ENCODE peak calls at places on chromosomes 4 and X, in six cellular contexts. F is A673, S is heart right ventricle, I is fibroblast of pulmonary artery, J is prostate gland, G is upper lobe of right lung. V is an unnamed sample.

GRCh38 chr4:6971536-6972374 is 62.1 kb downstream of the TBC1D14 start:
- DNase-seq in I (no peak), J (no peak), S (no peak), G (no peak), F (no peak), V (no peak)

GRCh38 chr4:7697326-7697725 is 242.3 kb downstream of the AFAP1 start:
- DNase-seq in J (no peak), S (no peak), G (no peak), I (no peak), F (no peak), V (no peak)

GRCh38 chrX:116378961-116379360 is 57.4 kb upstream of the SLC6A14 start:
- DNase-seq in I (no peak), S (no peak), G (no peak), J (no peak), F (no peak), V (no peak)

GRCh38 chrX:110915120-110915519 is 119.5 kb upstream of the CHRDL1 start:
- DNase-seq in I (peak; percentile 0), S (no peak), F (no peak), J (no peak), G (no peak), V (no peak)

GRCh38 chr4:48047896-48048295 is 31.3 kb downstream of the NIPAL1 start:
- DNase-seq in I (no peak), F (no peak), J (no peak), G (no peak), S (peak; percentile 44), V (no peak)

GRCh38 chr4:62709618-62710252 is 1509.6 kb downstream of the ADGRL3 start:
- DNase-seq in I (peak; percentile 52), G (no peak), S (no peak), F (peak; percentile 15), J (no peak), V (no peak)

GRCh38 chr4:108881190-108881589 is 118.3 kb upstream of the ETNPPL start:
- DNase-seq in S (no peak), I (peak; percentile 92), F (peak; percentile 93), G (no peak), J (no peak), V (no peak)

GRCh38 chrX:1215123-1215823 is 2.8 kb upstream of the CRLF2 start:
- DNase-seq in S (no peak), J (no peak), I (no peak), G (no peak), F (no peak), V (peak; percentile 1)

GRCh38 chr4:109072595-109072994 is 229.9 kb downstream of the COL25A1 start:
- DNase-seq in I (peak; percentile 87), F (peak; percentile 96), S (no peak), J (no peak), G (no peak), V (no peak)

GRCh38 chr4:121951570-121952110 is at the start of gene TRPC3:
- DNase-seq in J (no peak), S (peak; percentile 28), F (peak; percentile 30), G (peak; percentile 70), I (no peak), V (peak; percentile 85)

GRCh38 chrX:17022205-17022604 is 75.7 kb downstream of the REPS2 start:
- DNase-seq in S (no peak), G (no peak), J (no peak), I (peak; percentile 46), F (peak; percentile 58), V (no peak)

GRCh38 chrX:28391528-28391927 is 195.7 kb upstream of the IL1RAPL1 start:
- DNase-seq in S (no peak), G (no peak), I (peak; percentile 55), F (no peak), J (no peak), V (no peak)

GRCh38 chrX:136839196-136839595 is 41.3 kb downstream of the RBMX start:
- DNase-seq in I (no peak), F (no peak), G (no peak), J (no peak), S (no peak), V (no peak)

GRCh38 chr4:68291256-68291655 is 45.8 kb upstream of the TMPRSS11B start:
- DNase-seq in G (no peak), I (no peak), F (no peak), J (no peak), S (no peak), V (no peak)

GRCh38 chrX:44874481-44875184 is 1.6 kb downstream of the KDM6A start:
- DNase-seq in G (no peak), S (no peak), J (peak; percentile 18), F (peak; percentile 72), I (peak; percentile 24), V (no peak)

GRCh38 chrX:96707829-96708228 is 23.2 kb downstream of the DIAPH2 start:
- DNase-seq in I (no peak), F (peak; percentile 7), G (no peak), J (no peak), S (no peak), V (no peak)

GRCh38 chr4:158854236-158854635 is 85.4 kb downstream of the FNIP2 start:
- DNase-seq in I (no peak), G (no peak), J (no peak), S (no peak), F (no peak), V (no peak)

GRCh38 chr4:176034498-176034897 is 31.1 kb upstream of the WDR17 start:
- DNase-seq in I (peak; percentile 61), J (no peak), G (no peak), F (peak; percentile 34), S (no peak), V (no peak)

GRCh38 chr4:142961866-142962265 is 115.8 kb upstream of the INPP4B start:
- DNase-seq in G (no peak), S (no peak), I (no peak), J (no peak), F (no peak), V (no peak)

GRCh38 chr4:157271166-157271869 is 50.8 kb downstream of the GRIA2 start:
- DNase-seq in S (no peak), G (no peak), J (no peak), F (no peak), I (no peak), V (no peak)

GRCh38 chr4:176492648-176493302 is 173.0 kb downstream of the SPCS3 start:
- DNase-seq in G (no peak), I (peak; percentile 72), S (no peak), F (no peak), J (no peak), V (no peak)

GRCh38 chrX:39777623-39778025 is 320.1 kb downstream of the BCOR start:
- DNase-seq in G (no peak), F (no peak), S (no peak), J (no peak), I (no peak), V (no peak)

GRCh38 chr4:54103190-54103574 is 3.2 kb downstream of the GSX2 start:
- DNase-seq in J (no peak), I (no peak), S (no peak), F (no peak), G (no peak), V (no peak)
- H3K4me3 ChIP-seq in J (no peak overlapping the region), I (no peak overlapping the region), S (peak overlapping the region; percentile 49), F (no peak overlapping the region), G (no peak overlapping the region), V (no peak overlapping the region)

GRCh38 chrX:109911046-109911445 is 91.9 kb upstream of the TMEM164 start:
- DNase-seq in J (no peak), F (no peak), G (no peak), S (no peak), I (peak; percentile 34), V (no peak)
- TF ChIP-seq CTCF in J (no peak), F (peak; percentile 61), G (peak; percentile 46), S (peak; percentile 61), I (peak; percentile 51), V (no peak)

DNA sequence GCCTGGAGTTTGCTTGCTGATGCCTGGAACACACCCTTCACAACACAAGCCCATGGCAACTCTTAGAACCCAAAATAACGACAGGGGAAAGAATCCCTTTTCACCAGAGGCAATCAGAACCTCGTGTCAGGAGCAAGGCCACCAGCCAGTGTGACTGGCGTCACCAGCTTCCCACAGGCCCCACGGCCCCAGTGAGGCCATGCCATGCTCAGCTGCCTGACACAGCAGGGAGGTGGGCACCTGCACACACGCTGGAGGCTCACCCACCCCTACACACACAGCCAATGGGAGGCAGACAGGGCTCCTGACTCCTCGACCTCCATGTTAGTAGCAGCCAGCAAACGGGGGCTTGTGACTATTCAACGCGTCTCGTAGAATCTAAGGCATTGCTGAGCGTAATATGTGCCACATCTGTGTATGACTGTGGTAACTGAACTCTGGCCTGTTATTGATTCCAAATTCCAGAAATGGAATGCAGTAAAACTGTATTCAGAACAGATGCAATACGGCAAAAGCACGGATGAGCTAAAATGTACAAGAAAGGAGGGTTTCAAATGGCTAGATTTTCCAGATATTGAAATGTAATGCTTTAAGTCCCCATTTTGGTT is 28.5 kb downstream of the RNF212 start:
- DNase-seq in G (no peak), F (no peak), J (no peak), I (no peak), S (no peak), V (no peak)
- H3K4me3 ChIP-seq in G (no peak overlapping the region), F (no peak overlapping the region), J (no peak overlapping the region), I (no peak overlapping the region), S (no peak overlapping the region), V (no peak overlapping the region)

GRCh38 chrX:65987856-65988255 is 52.0 kb downstream of the VSIG4 start:
- DNase-seq in J (no peak), G (no peak), S (no peak), F (peak; percentile 84), I (no peak), V (no peak)

GRCh38 chrX:65990702-65991101 is 49.2 kb downstream of the VSIG4 start:
- DNase-seq in I (no peak), F (no peak), G (no peak), S (no peak), J (no peak), V (no peak)

GRCh38 chrX:65985211-65985610 is 54.7 kb downstream of the VSIG4 start:
- DNase-seq in S (no peak), I (no peak), J (no peak), G (no peak), F (no peak), V (no peak)

DNA sequence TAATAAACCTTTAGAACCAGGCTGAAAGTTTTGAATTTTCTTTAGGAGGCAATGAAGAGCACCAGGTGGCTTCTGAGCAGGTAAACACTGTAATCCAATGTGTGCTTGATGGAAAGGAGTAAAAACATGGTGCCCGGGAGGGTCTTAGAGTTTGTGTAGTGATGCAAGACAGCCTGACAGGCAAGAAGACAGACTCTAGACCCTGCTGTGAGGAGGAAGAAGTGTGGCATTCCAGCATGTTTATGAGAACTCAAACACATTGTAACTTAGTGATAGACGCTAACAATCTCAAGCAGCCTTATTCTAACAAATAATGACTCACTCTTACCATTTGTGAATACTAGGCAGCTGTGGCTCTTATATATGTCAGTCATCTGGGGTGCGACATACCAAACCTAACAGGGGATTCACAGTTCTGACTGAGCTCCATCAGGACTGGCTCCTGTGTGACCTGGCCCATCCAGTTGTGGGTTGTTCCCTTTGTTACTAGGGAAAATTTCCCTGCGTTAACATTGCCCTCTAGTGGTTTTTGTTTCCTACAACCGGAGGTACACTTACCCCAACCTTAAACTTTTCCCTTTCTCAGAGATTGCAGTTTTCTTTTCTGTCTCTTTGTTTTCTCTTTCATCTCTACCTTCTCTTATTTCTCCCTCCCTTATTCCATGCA is 53.8 kb downstream of the VSIG4 start:
- DNase-seq in S (no peak), J (peak; percentile 20), G (no peak), I (peak; percentile 72), F (peak; percentile 85), V (peak; percentile 56)
- TF ChIP-seq CTCF in S (peak; percentile 66), J (no peak), G (peak; percentile 53), I (peak; percentile 55), F (peak; percentile 62), V (peak; percentile 66)

GRCh38 chr4:147772056-147772455 is 40.2 kb downstream of the ARHGAP10 start:
- DNase-seq in S (no peak), J (no peak), G (no peak), I (no peak), F (no peak), V (no peak)
- H3K4me3 ChIP-seq in S (no peak overlapping the region), J (no peak overlapping the region), G (no peak overlapping the region), I (no peak overlapping the region), F (no peak overlapping the region), V (no peak overlapping the region)

V was measured in spleen.